ENCODE peak calls at places on chromosomes 2 and 18, in nine cellular contexts. C is HCT116, B is vagina, S is NT2/D1, A is AG04449, R is aorta, Y is cardiac fibroblast, K is right lobe of liver, I is lower leg skin. W is an unnamed sample.
A peak's percentile ranks its signal among the peaks of the same experiment; 100 is the strongest.

GRCh38 chr18:7177131-7177744 is 53.7 kb upstream of the LRRC30 start:
- DNase-seq in C (no peak), B (no peak), S (peak; percentile 49), A (peak; percentile 44), R (no peak), Y (peak; percentile 91), K (no peak), I (peak; percentile 42), W (peak; percentile 38)

GRCh38 chr2:107160831-107161230 is 274.9 kb upstream of the ST6GAL2 start:
- DNase-seq in C (no peak), B (no peak), S (no peak), A (no peak), R (no peak), Y (no peak), K (no peak), I (no peak), W (no peak)

GRCh38 chr2:230930149-230930780 is 5.2 kb upstream of the GPR55 start:
- DNase-seq in C (no peak), B (peak; percentile 37), S (no peak), A (no peak), R (no peak), Y (no peak), K (no peak), I (no peak), W (no peak)

GRCh38 chr2:215698566-215698965 is 262.7 kb upstream of the FN1 start:
- DNase-seq in C (no peak), B (no peak), S (no peak), A (peak; percentile 98), R (no peak), Y (peak; percentile 89), K (no peak), I (no peak), W (peak; percentile 98)

GRCh38 chr2:66840321-66841014 is 405.5 kb downstream of the MEIS1 start:
- DNase-seq in C (no peak), B (no peak), S (no peak), A (peak; percentile 54), R (no peak), Y (peak; percentile 86), K (no peak), I (no peak), W (no peak)

GRCh38 chr2:80461505-80462197 is 157.1 kb upstream of the LRRTM1 start:
- DNase-seq in C (no peak), B (no peak), S (peak; percentile 57), A (no peak), R (no peak), Y (no peak), K (no peak), I (no peak), W (no peak)

GRCh38 chr18:12621737-12622306 is 36.1 kb downstream of the SPIRE1 start:
- DNase-seq in C (no peak), B (no peak), S (no peak), A (no peak), R (no peak), Y (peak; percentile 45), K (no peak), I (no peak), W (no peak)

GRCh38 chr18:57837917-57838548 is 34.9 kb upstream of the ATP8B1 start:
- DNase-seq in C (no peak), B (no peak), S (no peak), A (no peak), R (no peak), Y (peak; percentile 33), K (no peak), I (no peak), W (no peak)

GRCh38 chr2:44205169-44205568 is 36.5 kb downstream of the PPM1B start:
- DNase-seq in C (no peak), B (no peak), S (no peak), A (no peak), R (no peak), Y (no peak), K (no peak), I (no peak), W (no peak)

GRCh38 chr2:42127425-42128424 is 41.4 kb upstream of the EML4 start:
- DNase-seq in C (no peak), B (no peak), S (no peak), A (no peak), R (no peak), Y (no peak), K (no peak), I (no peak), W (no peak)

GRCh38 chr2:102618452-102619413 is 620 bp upstream of the SLC9A2 start:
- DNase-seq in C (peak; percentile 18), B (no peak), S (no peak), A (no peak), R (peak; percentile 46), Y (no peak), K (peak; percentile 50), I (no peak), W (no peak)

GRCh38 chr2:5981241-5982055 is 289.3 kb downstream of the SOX11 start:
- DNase-seq in C (no peak), B (no peak), S (no peak), A (no peak), R (no peak), Y (no peak), K (no peak), I (no peak), W (no peak)

GRCh38 chr2:230254152-230254881 is 28.8 kb downstream of the SP140 start:
- DNase-seq in C (no peak), B (no peak), S (no peak), A (no peak), R (no peak), Y (no peak), K (no peak), I (no peak), W (no peak)

GRCh38 chr18:160831-161570 is 2.6 kb downstream of the USP14 start:
- DNase-seq in C (no peak), B (no peak), S (no peak), A (no peak), R (no peak), Y (no peak), K (no peak), I (no peak), W (no peak)

GRCh38 chr18:159037-159652 is 788 bp downstream of the USP14 start:
- DNase-seq in C (no peak), B (no peak), S (no peak), A (no peak), R (no peak), Y (peak; percentile 16), K (no peak), I (no peak), W (no peak)

GRCh38 chr18:156514-157230 is 1.7 kb upstream of the USP14 start:
- DNase-seq in C (no peak), B (no peak), S (no peak), A (no peak), R (no peak), Y (no peak), K (no peak), I (no peak), W (no peak)

GRCh38 chr18:158128-159036 is at the start of gene USP14:
- DNase-seq in C (peak; percentile 78), B (no peak), S (peak; percentile 89), A (peak; percentile 65), R (peak; percentile 98), Y (peak; percentile 98), K (peak; percentile 99), I (peak; percentile 93), W (peak; percentile 87)

GRCh38 chr18:159933-160332 is 1.6 kb downstream of the USP14 start:
- DNase-seq in C (no peak), B (no peak), S (no peak), A (no peak), R (no peak), Y (no peak), K (no peak), I (no peak), W (no peak)
- H3K4me3 ChIP-seq in C (peak overlapping the region; percentile 78), B (no peak overlapping the region), S (no peak overlapping the region), A (no peak overlapping the region), R (no peak overlapping the region), Y (peak overlapping the region; percentile 96), K (no peak overlapping the region), I (no peak overlapping the region), W (peak overlapping the region; percentile 97)

DNA sequence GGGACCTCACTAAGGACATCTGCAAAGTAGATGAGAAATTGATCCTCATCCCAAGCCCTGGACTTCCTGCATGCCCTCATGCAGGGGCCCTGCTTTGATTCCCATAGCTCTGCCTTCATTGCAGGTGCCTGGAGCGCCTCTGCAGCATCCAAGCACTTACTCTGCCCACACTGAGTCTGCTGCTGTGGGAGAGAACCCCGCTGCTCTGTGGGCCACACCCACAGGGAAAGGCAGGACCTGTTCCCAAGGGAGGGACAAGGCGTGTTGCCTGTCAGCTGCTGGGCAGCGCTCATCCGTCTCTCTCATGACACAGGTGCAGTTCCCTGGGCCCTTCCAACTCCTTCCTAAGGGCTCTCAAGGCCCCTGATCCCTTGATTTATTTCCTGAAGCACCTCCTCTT is 266.8 kb upstream of the SMIM21 start:
- DNase-seq in C (no peak), B (no peak), S (no peak), A (no peak), R (no peak), Y (no peak), K (no peak), I (no peak), W (no peak)
- H3K4me3 ChIP-seq in C (no peak overlapping the region), B (no peak overlapping the region), S (no peak overlapping the region), A (no peak overlapping the region), R (no peak overlapping the region), Y (no peak overlapping the region), K (no peak overlapping the region), I (no peak overlapping the region), W (no peak overlapping the region)

DNA sequence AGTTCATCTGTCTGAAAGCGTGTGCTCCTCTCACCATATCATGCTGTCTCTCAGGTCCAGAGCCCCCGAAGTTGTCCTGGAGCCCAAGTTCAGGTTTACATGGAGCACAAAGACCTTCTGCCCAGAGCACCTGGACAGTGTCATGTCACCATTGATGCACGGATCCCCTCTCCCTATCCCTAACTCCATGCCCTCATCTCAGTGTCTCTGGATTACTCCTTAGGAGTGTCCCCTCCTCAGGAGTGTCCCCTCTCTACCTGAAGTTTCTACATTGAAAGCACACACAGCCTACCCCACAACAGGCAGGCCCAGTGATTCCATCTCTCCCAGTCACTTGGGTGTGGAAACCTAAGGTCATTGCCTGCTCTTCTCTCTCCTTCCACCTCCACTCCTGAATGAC is 144.1 kb upstream of the NCKAP5 start:
- DNase-seq in C (no peak), B (no peak), S (no peak), A (no peak), R (no peak), Y (no peak), K (no peak), I (no peak), W (no peak)
- H3K4me3 ChIP-seq in C (no peak overlapping the region), B (no peak overlapping the region), S (no peak overlapping the region), A (no peak overlapping the region), R (no peak overlapping the region), Y (no peak overlapping the region), K (no peak overlapping the region), I (no peak overlapping the region), W (no peak overlapping the region)

DNA sequence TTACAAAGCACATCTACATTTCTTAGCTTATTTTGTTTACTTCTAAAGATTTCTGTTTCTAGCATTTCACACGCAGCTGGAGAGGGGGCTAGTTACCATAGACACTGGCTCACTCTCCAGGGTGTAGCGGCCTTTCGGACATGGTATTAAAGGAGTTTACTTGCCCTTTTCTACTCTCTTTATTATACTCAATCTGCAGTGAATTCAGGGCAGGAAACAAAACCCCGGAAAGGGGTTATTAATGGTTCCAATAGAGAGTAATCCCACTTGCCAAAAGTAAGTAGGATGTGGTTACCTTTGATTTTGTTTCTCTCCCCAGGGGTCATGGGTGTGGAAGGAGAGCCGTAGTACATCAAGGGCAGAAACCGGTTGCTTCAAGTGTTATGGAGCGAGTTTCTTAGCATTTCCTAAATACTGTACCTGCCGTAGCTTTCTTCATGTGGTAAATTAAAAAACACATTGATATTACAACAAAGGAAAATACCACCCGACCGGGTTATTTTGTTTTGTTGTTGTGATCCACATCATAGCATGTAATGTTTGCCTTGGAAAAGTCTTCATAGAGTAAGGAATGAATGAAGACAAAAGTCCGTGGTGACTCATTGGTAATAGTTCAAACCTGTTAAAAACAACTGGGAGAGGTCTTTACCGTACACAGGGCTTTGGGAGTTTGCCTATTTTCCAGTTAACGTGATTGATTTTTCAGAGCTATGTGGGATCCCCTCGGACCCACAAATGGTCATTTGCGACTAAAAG is 71.4 kb downstream of the SLC4A3 start:
- DNase-seq in C (peak; percentile 99), B (peak; percentile 19), S (peak; percentile 36), A (no peak), R (no peak), Y (no peak), K (no peak), I (no peak), W (no peak)
- H3K4me3 ChIP-seq in C (peak overlapping the region; percentile 27), B (no peak overlapping the region), S (no peak overlapping the region), A (no peak overlapping the region), R (no peak overlapping the region), Y (no peak overlapping the region), K (no peak overlapping the region), I (no peak overlapping the region), W (no peak overlapping the region)

W was measured in HFF-Myc.